ENCODE peak calls at places on chromosomes 4 and X, in four cellular contexts. O, N, B and X are unnamed samples.

GRCh38 chr4:162282711-162283110 is 118.9 kb upstream of the FSTL5 start:
- DNase-seq in B (no peak), O (no peak), N (no peak), X (no peak)

GRCh38 chr4:154982187-154983047 is 201.3 kb downstream of the RBM46 start:
- DNase-seq in N (no peak), B (no peak), O (peak; percentile 54), X (peak; percentile 72)

GRCh38 chrX:106613277-106613676 is 1.5 kb downstream of the RADX start:
- DNase-seq in N (no peak), O (no peak), B (no peak), X (no peak)

GRCh38 chrX:44580466-44580865 is 37.8 kb upstream of the FUNDC1 start:
- DNase-seq in B (no peak), N (no peak), O (peak; percentile 13), X (no peak)

GRCh38 chrX:37926700-37927099 is 79.3 kb upstream of the DYNLT3 start:
- DNase-seq in B (no peak), O (peak; percentile 48), N (no peak), X (no peak)

GRCh38 chr4:140704964-140705363 is 51.2 kb downstream of the TBC1D9 start:
- DNase-seq in N (no peak), B (no peak), O (no peak), X (no peak)

GRCh38 chr4:116796022-116796421 is 289.4 kb downstream of the TRAM1L1 start:
- DNase-seq in B (no peak), O (no peak), N (no peak), X (no peak)

GRCh38 chrX:7586126-7586525 is 256.8 kb upstream of the VCX start:
- DNase-seq in O (peak; percentile 17), B (no peak), N (no peak), X (no peak)

GRCh38 chr4:125140966-125141495 is 173.7 kb upstream of the FAT4 start:
- DNase-seq in O (peak; percentile 26), N (no peak), B (no peak), X (no peak)

GRCh38 chrX:47611926-47612325 is 7.7 kb downstream of the SYN1 start:
- DNase-seq in N (no peak), O (no peak), B (no peak), X (no peak)

GRCh38 chrX:48966796-48967579 is 4.7 kb downstream of the KCND1 start:
- DNase-seq in B (no peak), O (peak; percentile 38), N (no peak), X (no peak)

GRCh38 chr4:107392951-107393350 is 327.1 kb downstream of the PAPSS1 start:
- DNase-seq in N (no peak), B (no peak), O (peak; percentile 2), X (no peak)

GRCh38 chr4:102345795-102346100 is 466 bp upstream of the SLC39A8 start:
- DNase-seq in B (no peak), O (no peak), N (no peak), X (no peak)

GRCh38 chr4:6716018-6716911 is at the start of gene BLOC1S4:
- DNase-seq in N (peak; percentile 72), O (peak; percentile 91), B (peak; percentile 87), X (peak; percentile 90)

GRCh38 chrX:16797358-16797757 is 11.1 kb downstream of the TXLNG start:
- DNase-seq in N (no peak), O (peak; percentile 14), B (no peak), X (no peak)

GRCh38 chr4:137610960-137611359 is 78.7 kb upstream of the PCDH18 start:
- DNase-seq in N (no peak), B (no peak), O (no peak), X (no peak)

GRCh38 chr4:156547439-156547838 is 424.2 kb downstream of the PDGFC start:
- DNase-seq in O (peak; percentile 96), B (no peak), N (no peak), X (no peak)

GRCh38 chr4:2179717-2180116 is 62.2 kb downstream of the HAUS3 start:
- DNase-seq in N (no peak), O (no peak), B (no peak), X (no peak)

GRCh38 chr4:71270901-71271300 is 67.9 kb upstream of the SLC4A4 start:
- DNase-seq in O (peak; percentile 41), B (no peak), N (no peak), X (no peak)

GRCh38 chr4:165204462-165204830 is 2.9 kb upstream of the KLHL2 start:
- DNase-seq in B (no peak), N (no peak), O (peak; percentile 55), X (no peak)

GRCh38 chr4:2954358-2955185 is 8.6 kb downstream of the NOP14 start:
- DNase-seq in N (no peak), B (no peak), O (no peak), X (no peak)